ENCODE peak calls at places on chromosomes 2 and 18, in eight cellular contexts. One of them, this sample, is unnamed.

GRCh38 chr2:229042349-229042748 is 228.7 kb downstream of the PID1 start:
- DNase-seq in right lobe of liver: no peak
- DNase-seq in GM23338: no peak
- DNase-seq in HCT116: no peak
- DNase-seq in mesenchymal stem cell: no peak
- DNase-seq in fibroblast of lung: no peak
- DNase-seq in pancreas: no peak
- DNase-seq in GM12878: no peak
- DNase-seq in this sample: no peak

GRCh38 chr18:21741511-21742322 is 1.1 kb downstream of the MIB1 start:
- DNase-seq in fibroblast of lung: peak; percentile 13
- DNase-seq in GM23338: peak; percentile 37
- DNase-seq in GM12878: no peak
- DNase-seq in right lobe of liver: peak; percentile 48
- DNase-seq in HCT116: no peak
- DNase-seq in mesenchymal stem cell: peak; percentile 43
- DNase-seq in pancreas: no peak
- DNase-seq in this sample: no peak

GRCh38 chr2:227802882-227803281 is 10.8 kb upstream of the CCL20 start:
- DNase-seq in right lobe of liver: no peak
- DNase-seq in mesenchymal stem cell: no peak
- DNase-seq in fibroblast of lung: no peak
- DNase-seq in GM23338: no peak
- DNase-seq in GM12878: no peak
- DNase-seq in HCT116: no peak
- DNase-seq in pancreas: no peak
- DNase-seq in this sample: no peak

GRCh38 chr18:35938158-35938557 is 34.3 kb upstream of the RMP24 start:
- DNase-seq in mesenchymal stem cell: no peak
- DNase-seq in right lobe of liver: no peak
- DNase-seq in HCT116: no peak
- DNase-seq in pancreas: no peak
- DNase-seq in fibroblast of lung: peak; percentile 63
- DNase-seq in GM12878: no peak
- DNase-seq in GM23338: no peak
- DNase-seq in this sample: no peak

GRCh38 chr2:219576505-219577388 is 4.6 kb downstream of the INHA start:
- DNase-seq in GM12878: no peak
- DNase-seq in GM23338: peak; percentile 84
- DNase-seq in right lobe of liver: no peak
- DNase-seq in HCT116: no peak
- DNase-seq in fibroblast of lung: peak; percentile 6
- DNase-seq in mesenchymal stem cell: peak; percentile 37
- DNase-seq in pancreas: peak; percentile 65
- DNase-seq in this sample: no peak

GRCh38 chr2:111200333-111200879 is 79.7 kb downstream of the BCL2L11 start:
- DNase-seq in GM12878: no peak
- DNase-seq in right lobe of liver: no peak
- DNase-seq in HCT116: no peak
- DNase-seq in mesenchymal stem cell: no peak
- DNase-seq in pancreas: no peak
- DNase-seq in fibroblast of lung: no peak
- DNase-seq in GM23338: peak; percentile 11
- DNase-seq in this sample: no peak

GRCh38 chr18:48939368-48940097 is 11.2 kb downstream of the SMAD7 start:
- DNase-seq in GM23338: peak; percentile 80
- DNase-seq in fibroblast of lung: peak; percentile 79
- DNase-seq in pancreas: no peak
- DNase-seq in mesenchymal stem cell: peak; percentile 40
- DNase-seq in right lobe of liver: no peak
- DNase-seq in GM12878: no peak
- DNase-seq in HCT116: no peak
- DNase-seq in this sample: no peak

GRCh38 chr2:1548910-1549673 is 135.8 kb downstream of the TPO start:
- DNase-seq in mesenchymal stem cell: no peak
- DNase-seq in GM12878: no peak
- DNase-seq in GM23338: no peak
- DNase-seq in pancreas: no peak
- DNase-seq in right lobe of liver: no peak
- DNase-seq in HCT116: no peak
- DNase-seq in fibroblast of lung: peak; percentile 15
- DNase-seq in this sample: no peak

GRCh38 chr2:37993135-37993534 is 68.0 kb downstream of the RMDN2 start:
- DNase-seq in GM12878: no peak
- DNase-seq in fibroblast of lung: peak; percentile 34
- DNase-seq in HCT116: no peak
- DNase-seq in mesenchymal stem cell: peak; percentile 18
- DNase-seq in right lobe of liver: no peak
- DNase-seq in pancreas: no peak
- DNase-seq in GM23338: peak; percentile 5
- DNase-seq in this sample: no peak

GRCh38 chr2:186459009-186459408 is 27.1 kb upstream of the ZC3H15 start:
- DNase-seq in GM23338: peak; percentile 11
- DNase-seq in fibroblast of lung: peak; percentile 30
- DNase-seq in pancreas: no peak
- DNase-seq in HCT116: peak; percentile 15
- DNase-seq in mesenchymal stem cell: peak; percentile 24
- DNase-seq in right lobe of liver: no peak
- DNase-seq in GM12878: no peak
- DNase-seq in this sample: no peak

GRCh38 chr2:21220930-21221329 is 97.2 kb downstream of the TDRD15 start:
- DNase-seq in GM12878: no peak
- DNase-seq in fibroblast of lung: no peak
- DNase-seq in right lobe of liver: no peak
- DNase-seq in mesenchymal stem cell: no peak
- DNase-seq in pancreas: no peak
- DNase-seq in HCT116: no peak
- DNase-seq in GM23338: no peak
- DNase-seq in this sample: no peak

GRCh38 chr18:30775629-30776028 is 266.9 kb downstream of the DSC3 start:
- DNase-seq in GM23338: peak; percentile 45
- DNase-seq in mesenchymal stem cell: no peak
- DNase-seq in HCT116: no peak
- DNase-seq in fibroblast of lung: no peak
- DNase-seq in right lobe of liver: no peak
- DNase-seq in GM12878: no peak
- DNase-seq in pancreas: no peak
- DNase-seq in this sample: no peak

GRCh38 chr2:127308586-127309138 is 14.7 kb upstream of the ERCC3 start:
- DNase-seq in GM12878: no peak
- DNase-seq in fibroblast of lung: no peak
- DNase-seq in GM23338: no peak
- DNase-seq in mesenchymal stem cell: no peak
- DNase-seq in pancreas: no peak
- DNase-seq in right lobe of liver: no peak
- DNase-seq in HCT116: no peak
- DNase-seq in this sample: no peak

GRCh38 chr2:212005077-212005671 is 533.4 kb downstream of the ERBB4 start:
- DNase-seq in GM12878: no peak
- DNase-seq in pancreas: peak; percentile 26
- DNase-seq in mesenchymal stem cell: peak; percentile 44
- DNase-seq in GM23338: peak; percentile 73
- DNase-seq in fibroblast of lung: peak; percentile 22
- DNase-seq in HCT116: peak; percentile 57
- DNase-seq in right lobe of liver: peak; percentile 26
- DNase-seq in this sample: no peak

GRCh38 chr2:153432381-153432780 is 46.2 kb downstream of the RPRM start:
- DNase-seq in HCT116: no peak
- DNase-seq in GM23338: no peak
- DNase-seq in mesenchymal stem cell: no peak
- DNase-seq in pancreas: no peak
- DNase-seq in fibroblast of lung: no peak
- DNase-seq in GM12878: no peak
- DNase-seq in right lobe of liver: no peak
- DNase-seq in this sample: no peak

GRCh38 chr2:162261032-162261945 is 18.0 kb upstream of the FAP start:
- DNase-seq in HCT116: no peak
- DNase-seq in mesenchymal stem cell: peak; percentile 41
- DNase-seq in right lobe of liver: no peak
- DNase-seq in GM23338: peak; percentile 2
- DNase-seq in GM12878: no peak
- DNase-seq in fibroblast of lung: peak; percentile 71
- DNase-seq in pancreas: no peak
- DNase-seq in this sample: no peak
- H3K27ac ChIP-seq in HCT116: no peak overlapping the region
- H3K27ac ChIP-seq in mesenchymal stem cell: no peak overlapping the region
- H3K27ac ChIP-seq in right lobe of liver: no peak overlapping the region
- H3K27ac ChIP-seq in GM23338: no peak overlapping the region
- H3K27ac ChIP-seq in GM12878: no peak overlapping the region
- H3K27ac ChIP-seq in fibroblast of lung: peak overlapping the region; percentile 67
- H3K27ac ChIP-seq in pancreas: no peak overlapping the region
- H3K27ac ChIP-seq in this sample: no peak overlapping the region

GRCh38 chr18:78934003-78934402 is 45.6 kb upstream of the SALL3 start:
- DNase-seq in pancreas: no peak
- DNase-seq in GM12878: no peak
- DNase-seq in right lobe of liver: no peak
- DNase-seq in GM23338: no peak
- DNase-seq in mesenchymal stem cell: no peak
- DNase-seq in HCT116: no peak
- DNase-seq in fibroblast of lung: no peak
- DNase-seq in this sample: no peak

GRCh38 chr18:78937166-78937565 is 42.5 kb upstream of the SALL3 start:
- DNase-seq in mesenchymal stem cell: no peak
- DNase-seq in pancreas: no peak
- DNase-seq in GM23338: no peak
- DNase-seq in HCT116: no peak
- DNase-seq in right lobe of liver: no peak
- DNase-seq in GM12878: no peak
- DNase-seq in fibroblast of lung: no peak
- DNase-seq in this sample: no peak

GRCh38 chr18:78936251-78937005 is 43.2 kb upstream of the SALL3 start:
- DNase-seq in pancreas: no peak
- DNase-seq in right lobe of liver: no peak
- DNase-seq in HCT116: no peak
- DNase-seq in mesenchymal stem cell: no peak
- DNase-seq in fibroblast of lung: no peak
- DNase-seq in GM23338: no peak
- DNase-seq in GM12878: no peak
- DNase-seq in this sample: no peak

GRCh38 chr18:78934551-78935225 is 44.9 kb upstream of the SALL3 start:
- DNase-seq in right lobe of liver: no peak
- DNase-seq in GM23338: no peak
- DNase-seq in mesenchymal stem cell: no peak
- DNase-seq in pancreas: no peak
- DNase-seq in HCT116: no peak
- DNase-seq in GM12878: no peak
- DNase-seq in fibroblast of lung: no peak
- DNase-seq in this sample: no peak

GRCh38 chr18:78935406-78935805 is 44.2 kb upstream of the SALL3 start:
- DNase-seq in GM12878: no peak
- DNase-seq in fibroblast of lung: no peak
- DNase-seq in mesenchymal stem cell: no peak
- DNase-seq in pancreas: no peak
- DNase-seq in HCT116: no peak
- DNase-seq in GM23338: no peak
- DNase-seq in right lobe of liver: no peak
- DNase-seq in this sample: no peak
- H3K27me3 ChIP-seq in GM12878: no peaks in the 10 kb centered on the region
- H3K27me3 ChIP-seq in fibroblast of lung: no peaks in the 10 kb centered on the region
- H3K27me3 ChIP-seq in mesenchymal stem cell: no peaks in the 10 kb centered on the region
- H3K27me3 ChIP-seq in pancreas: no peaks in the 10 kb centered on the region
- H3K27me3 ChIP-seq in HCT116: peaks cover 20% of the 10 kb centered on the region
- H3K27me3 ChIP-seq in GM23338: no peaks in the 10 kb centered on the region
- H3K27me3 ChIP-seq in right lobe of liver: no peaks in the 10 kb centered on the region
- H3K27me3 ChIP-seq in this sample: no peaks in the 10 kb centered on the region

DNA sequence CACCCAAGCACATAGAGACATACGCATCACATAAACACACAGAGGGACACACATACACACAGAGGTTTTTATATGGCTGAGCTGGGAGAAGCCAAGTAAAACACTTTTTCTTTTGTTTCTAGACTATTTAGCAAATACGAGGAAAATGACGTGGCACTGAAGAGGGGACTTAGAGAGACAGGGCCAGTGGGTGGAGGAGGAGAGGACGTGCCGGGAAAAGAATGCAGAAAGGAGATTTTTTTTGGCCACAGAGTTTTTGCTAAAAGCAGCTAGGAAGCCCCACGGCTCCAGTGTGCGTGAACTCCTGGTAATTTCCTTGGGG is 168.5 kb upstream of the KLF7 start:
- DNase-seq in fibroblast of lung: no peak
- DNase-seq in pancreas: no peak
- DNase-seq in HCT116: no peak
- DNase-seq in mesenchymal stem cell: no peak
- DNase-seq in right lobe of liver: no peak
- DNase-seq in GM12878: no peak
- DNase-seq in GM23338: no peak
- DNase-seq in this sample: no peak
- H3K4me3 ChIP-seq in fibroblast of lung: peak overlapping the region; percentile 26
- H3K4me3 ChIP-seq in pancreas: no peak overlapping the region
- H3K4me3 ChIP-seq in HCT116: peak overlapping the region; percentile 36
- H3K4me3 ChIP-seq in mesenchymal stem cell: peak overlapping the region; percentile 67
- H3K4me3 ChIP-seq in right lobe of liver: no peak overlapping the region
- H3K4me3 ChIP-seq in GM12878: peak overlapping the region; percentile 46
- H3K4me3 ChIP-seq in GM23338: peak overlapping the region; percentile 5
- H3K4me3 ChIP-seq in this sample: peak overlapping the region; percentile 30

GRCh38 chr2:239196474-239197021 is 204.3 kb downstream of the HDAC4 start:
- DNase-seq in GM12878: no peak
- DNase-seq in fibroblast of lung: no peak
- DNase-seq in pancreas: peak; percentile 39
- DNase-seq in mesenchymal stem cell: no peak
- DNase-seq in HCT116: no peak
- DNase-seq in right lobe of liver: no peak
- DNase-seq in GM23338: no peak
- DNase-seq in this sample: peak; percentile 39
- H3K27ac ChIP-seq in GM12878: no peak overlapping the region
- H3K27ac ChIP-seq in fibroblast of lung: no peak overlapping the region
- H3K27ac ChIP-seq in pancreas: no peak overlapping the region
- H3K27ac ChIP-seq in mesenchymal stem cell: no peak overlapping the region
- H3K27ac ChIP-seq in HCT116: no peak overlapping the region
- H3K27ac ChIP-seq in right lobe of liver: no peak overlapping the region
- H3K27ac ChIP-seq in GM23338: no peak overlapping the region
- H3K27ac ChIP-seq in this sample: peak overlapping the region; percentile 90

GRCh38 chr2:120460511-120460910 is 114.6 kb downstream of the INHBB start:
- DNase-seq in fibroblast of lung: no peak
- DNase-seq in right lobe of liver: no peak
- DNase-seq in GM12878: no peak
- DNase-seq in mesenchymal stem cell: no peak
- DNase-seq in HCT116: no peak
- DNase-seq in pancreas: peak; percentile 28
- DNase-seq in GM23338: no peak
- DNase-seq in this sample: no peak
- H3K27me3 ChIP-seq in fibroblast of lung: peaks cover 3% of the 10 kb centered on the region
- H3K27me3 ChIP-seq in right lobe of liver: no peaks in the 10 kb centered on the region
- H3K27me3 ChIP-seq in GM12878: no peaks in the 10 kb centered on the region
- H3K27me3 ChIP-seq in mesenchymal stem cell: peaks cover 24% of the 10 kb centered on the region
- H3K27me3 ChIP-seq in HCT116: no peaks in the 10 kb centered on the region
- H3K27me3 ChIP-seq in pancreas: no peaks in the 10 kb centered on the region
- H3K27me3 ChIP-seq in GM23338: peaks cover 74% of the 10 kb centered on the region
- H3K27me3 ChIP-seq in this sample: no peaks in the 10 kb centered on the region

GRCh38 chr2:138359532-138359931 is 142.0 kb upstream of the SPOPL start:
- DNase-seq in right lobe of liver: no peak
- DNase-seq in mesenchymal stem cell: no peak
- DNase-seq in GM12878: peak; percentile 3
- DNase-seq in fibroblast of lung: no peak
- DNase-seq in pancreas: no peak
- DNase-seq in HCT116: no peak
- DNase-seq in GM23338: no peak
- DNase-seq in this sample: no peak

DNA sequence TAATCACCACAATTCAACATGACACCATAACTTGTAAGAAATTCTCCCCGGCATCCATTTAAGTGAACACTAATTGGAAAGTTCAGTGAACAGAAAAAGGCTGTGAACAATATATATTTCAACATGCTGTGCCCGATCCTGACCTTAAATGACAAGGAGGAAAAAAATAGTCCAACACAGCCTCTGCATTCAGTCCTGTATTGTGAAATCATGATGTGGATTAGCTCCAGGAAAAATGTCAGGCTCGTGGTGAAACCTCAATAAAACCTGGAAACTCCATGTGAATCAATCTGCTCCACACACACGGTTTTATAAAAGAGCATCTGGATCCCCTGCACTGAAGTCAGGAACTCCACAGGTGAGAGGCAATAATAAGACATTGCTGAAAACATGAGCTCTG is 145.4 kb upstream of the SPOPL start:
- DNase-seq in mesenchymal stem cell: peak; percentile 39
- DNase-seq in right lobe of liver: no peak
- DNase-seq in fibroblast of lung: peak; percentile 58
- DNase-seq in GM23338: no peak
- DNase-seq in pancreas: no peak
- DNase-seq in GM12878: no peak
- DNase-seq in HCT116: no peak
- DNase-seq in this sample: no peak
- H3K4me3 ChIP-seq in mesenchymal stem cell: peak overlapping the region; percentile 35
- H3K4me3 ChIP-seq in right lobe of liver: no peak overlapping the region
- H3K4me3 ChIP-seq in fibroblast of lung: no peak overlapping the region
- H3K4me3 ChIP-seq in GM23338: no peak overlapping the region
- H3K4me3 ChIP-seq in pancreas: no peak overlapping the region
- H3K4me3 ChIP-seq in GM12878: no peak overlapping the region
- H3K4me3 ChIP-seq in HCT116: no peak overlapping the region
- H3K4me3 ChIP-seq in this sample: no peak overlapping the region